ENCODE peak calls at places on chromosomes 2 and 18, in seven cellular contexts. P is Peyer's patch, L is NB4, G is mesendoderm, K is skeletal muscle cell, Z is kidney epithelial cell, F is left ventricle myocardium inferior. A is an unnamed sample.

GRCh38 chr2:145038041-145038525 is 518.2 kb upstream of the ZEB2 start:
- DNase-seq in P (no peak), L (no peak), G (no peak), K (no peak), Z (no peak), F (no peak), A (no peak)

GRCh38 chr2:23402205-23402740 is 17.3 kb downstream of the KLHL29 start:
- DNase-seq in P (peak), L (no peak), G (no peak), K (no peak), Z (no peak), F (no peak), A (no peak)

GRCh38 chr2:16105178-16105663 is 164.9 kb downstream of the MYCN start:
- DNase-seq in P (no peak), L (no peak), G (no peak), K (no peak), Z (no peak), F (no peak), A (no peak)

GRCh38 chr2:84532291-84532690 is 16.0 kb downstream of the DNAH6 start:
- DNase-seq in P (no peak), L (no peak), G (no peak), K (no peak), Z (no peak), F (no peak), A (no peak)

GRCh38 chr2:184596819-184597411 is 1.4 kb upstream of the ZNF804A start:
- DNase-seq in P (no peak), L (peak), G (peak), K (peak), Z (no peak), F (no peak), A (peak)

GRCh38 chr2:7792031-7792651 is 874.9 kb downstream of the RNF144A start:
- DNase-seq in P (no peak), L (no peak), G (no peak), K (no peak), Z (no peak), F (no peak), A (no peak)

GRCh38 chr2:174399171-174399570 is 3.6 kb downstream of the SCRN3 start:
- DNase-seq in P (no peak), L (no peak), G (no peak), K (no peak), Z (no peak), F (no peak), A (no peak)

GRCh38 chr2:36659218-36659617 is 37.3 kb upstream of the VIT start:
- DNase-seq in P (no peak), L (no peak), G (no peak), K (no peak), Z (no peak), F (no peak), A (no peak)

GRCh38 chr2:121367246-121367900 is 82.4 kb upstream of the TFCP2L1 start:
- DNase-seq in P (no peak), L (no peak), G (no peak), K (no peak), Z (no peak), F (no peak), A (no peak)

GRCh38 chr2:65212115-65212514 is 15.5 kb upstream of the ACTR2 start:
- DNase-seq in P (no peak), L (no peak), G (no peak), K (no peak), Z (no peak), F (no peak), A (no peak)

GRCh38 chr2:191311-192190 is 72.3 kb downstream of the SH3YL1 start:
- DNase-seq in P (no peak), L (peak), G (no peak), K (no peak), Z (no peak), F (no peak), A (no peak)

GRCh38 chr2:189221811-189222210 is 42.2 kb upstream of the COL5A2 start:
- DNase-seq in P (no peak), L (no peak), G (no peak), K (no peak), Z (no peak), F (no peak), A (no peak)

GRCh38 chr18:49921278-49922037 is 108.1 kb upstream of the ACAA2 start:
- DNase-seq in P (no peak), L (no peak), G (no peak), K (no peak), Z (no peak), F (no peak), A (no peak)

GRCh38 chr2:143397886-143398614 is 268.8 kb downstream of the ARHGAP15 start:
- DNase-seq in P (no peak), L (no peak), G (no peak), K (peak), Z (no peak), F (no peak), A (peak)

GRCh38 chr2:65576861-65577601 is 144.6 kb upstream of the SPRED2 start:
- DNase-seq in P (no peak), L (no peak), G (peak), K (peak), Z (peak), F (no peak), A (peak)

GRCh38 chr2:175363719-175364118 is 182.2 kb upstream of the ATP5MC3 start:
- DNase-seq in P (no peak), L (no peak), G (no peak), K (no peak), Z (no peak), F (no peak), A (no peak)

GRCh38 chr2:95158891-95159619 is 593 bp downstream of the ZNF514 start:
- DNase-seq in P (peak), L (peak), G (peak), K (no peak), Z (no peak), F (peak), A (no peak)

GRCh38 chr2:132651115-132652099 is 18.6 kb downstream of the LYPD1 start:
- DNase-seq in P (no peak), L (peak), G (peak), K (no peak), Z (no peak), F (no peak), A (no peak)

GRCh38 chr2:30512243-30512866 is 65.3 kb downstream of the LCLAT1 start:
- DNase-seq in P (no peak), L (no peak), G (peak), K (no peak), Z (no peak), F (no peak), A (no peak)

GRCh38 chr2:202339052-202339870 is 36.9 kb upstream of the BMPR2 start:
- DNase-seq in P (no peak), L (no peak), G (no peak), K (peak), Z (no peak), F (no peak), A (no peak)

GRCh38 chr2:41414486-41415230 is 633.2 kb upstream of the PKDCC start:
- DNase-seq in P (no peak), L (peak), G (peak), K (no peak), Z (no peak), F (no peak), A (no peak)

GRCh38 chr2:180048256-180048655 is 41.2 kb upstream of the CWC22 start:
- DNase-seq in P (no peak), L (no peak), G (no peak), K (peak), Z (no peak), F (no peak), A (no peak)

GRCh38 chr18:26640541-26640940 is 92.2 kb upstream of the KCTD1 start:
- DNase-seq in P (no peak), L (no peak), G (no peak), K (no peak), Z (no peak), F (no peak), A (no peak)

GRCh38 chr2:20916604-20917286 is 93.8 kb upstream of the LDAH start:
- DNase-seq in P (no peak), L (no peak), G (peak), K (no peak), Z (no peak), F (no peak), A (no peak)

GRCh38 chr2:60555066-60555793 is 1.8 kb upstream of the BCL11A start:
- DNase-seq in P (peak), L (peak), G (peak), K (no peak), Z (peak), F (peak), A (no peak)

DNA sequence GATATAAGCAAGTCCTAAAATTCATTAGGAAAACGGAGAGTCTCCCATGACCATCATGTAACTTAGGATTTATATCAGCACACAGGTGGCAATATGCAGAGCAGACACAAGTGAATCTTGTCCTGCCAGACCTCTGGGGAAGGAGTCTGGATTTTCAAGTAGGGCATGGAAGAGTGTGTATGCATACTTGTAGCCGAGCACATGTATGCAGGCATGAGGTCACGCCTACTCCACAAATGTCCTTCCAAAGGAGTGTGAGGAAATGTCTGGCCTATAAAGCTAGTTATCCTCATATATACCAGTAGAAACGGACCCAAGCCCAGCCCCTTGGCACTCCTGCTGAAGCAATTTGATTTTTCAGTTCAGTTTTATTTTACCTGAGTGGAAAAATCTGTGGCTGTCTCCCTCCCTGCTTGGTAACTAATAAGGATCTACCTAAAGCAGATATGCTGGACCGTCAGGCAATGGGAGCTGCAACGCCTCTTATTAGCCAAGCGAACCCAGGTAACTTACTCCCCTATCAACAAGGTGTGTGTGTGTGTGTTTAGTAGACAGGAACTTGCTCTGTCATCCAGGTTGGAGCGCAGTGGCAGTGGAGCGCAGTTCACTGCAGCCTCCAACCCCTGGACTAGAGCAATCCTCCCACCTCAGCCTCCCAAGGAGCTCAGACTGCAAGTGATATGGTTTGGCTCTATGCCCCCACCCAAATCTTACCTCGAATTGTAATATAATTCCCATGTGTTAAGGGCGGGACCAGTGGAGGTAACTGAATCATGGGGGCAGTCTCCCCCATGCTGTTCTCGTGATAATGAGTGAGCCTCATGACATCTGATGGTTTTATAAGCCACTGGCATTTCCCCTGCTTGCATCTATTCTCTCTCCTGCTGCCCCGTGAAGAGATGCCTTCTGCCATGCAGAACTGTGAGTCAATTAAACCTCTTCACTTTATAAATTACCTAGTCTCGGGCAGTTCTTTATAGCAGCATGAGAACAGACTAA is 2.8 kb downstream of the STAT1 start:
- DNase-seq in P (no peak), L (no peak), G (no peak), K (no peak), Z (no peak), F (no peak), A (no peak)
- H3K4me3 ChIP-seq in P (no peak), L (peak), G (no peak), K (no peak), Z (no peak), F (no peak), A (no peak)

GRCh38 chr2:126971481-126972271 is 73.0 kb downstream of the TEX51 start:
- DNase-seq in P (peak), L (peak), G (peak), K (no peak), Z (no peak), F (peak), A (peak)
- H3K4me3 ChIP-seq in P (peak), L (no peak), G (no peak), K (peak), Z (peak), F (peak), A (peak)

GRCh38 chr2:164028764-164029534 is 293.1 kb upstream of the FIGN start:
- DNase-seq in P (no peak), L (no peak), G (peak), K (peak), Z (peak), F (no peak), A (peak)
- H3K4me3 ChIP-seq in P (no peak), L (no peak), G (no peak), K (no peak), Z (no peak), F (no peak), A (no peak)

GRCh38 chr18:46484971-46485370 is 172.0 kb downstream of the LOXHD1 start:
- DNase-seq in P (no peak), L (no peak), G (peak), K (no peak), Z (no peak), F (no peak), A (no peak)
- H3K4me3 ChIP-seq in P (no peak), L (no peak), G (no peak), K (no peak), Z (no peak), F (peak), A (no peak)

GRCh38 chr2:241811209-241811951 is 2.4 kb downstream of the NEU4 start:
- DNase-seq in P (no peak), L (no peak), G (no peak), K (no peak), Z (no peak), F (peak), A (no peak)

GRCh38 chr2:241808051-241808450 is 942 bp upstream of the NEU4 start:
- DNase-seq in P (no peak), L (no peak), G (peak), K (peak), Z (no peak), F (peak), A (no peak)

GRCh38 chr2:241810304-241811208 is 1.6 kb downstream of the NEU4 start:
- DNase-seq in P (peak), L (no peak), G (no peak), K (no peak), Z (no peak), F (peak), A (no peak)

GRCh38 chr2:241809383-241810303 is 650 bp downstream of the NEU4 start:
- DNase-seq in P (no peak), L (no peak), G (no peak), K (no peak), Z (no peak), F (no peak), A (no peak)

DNA sequence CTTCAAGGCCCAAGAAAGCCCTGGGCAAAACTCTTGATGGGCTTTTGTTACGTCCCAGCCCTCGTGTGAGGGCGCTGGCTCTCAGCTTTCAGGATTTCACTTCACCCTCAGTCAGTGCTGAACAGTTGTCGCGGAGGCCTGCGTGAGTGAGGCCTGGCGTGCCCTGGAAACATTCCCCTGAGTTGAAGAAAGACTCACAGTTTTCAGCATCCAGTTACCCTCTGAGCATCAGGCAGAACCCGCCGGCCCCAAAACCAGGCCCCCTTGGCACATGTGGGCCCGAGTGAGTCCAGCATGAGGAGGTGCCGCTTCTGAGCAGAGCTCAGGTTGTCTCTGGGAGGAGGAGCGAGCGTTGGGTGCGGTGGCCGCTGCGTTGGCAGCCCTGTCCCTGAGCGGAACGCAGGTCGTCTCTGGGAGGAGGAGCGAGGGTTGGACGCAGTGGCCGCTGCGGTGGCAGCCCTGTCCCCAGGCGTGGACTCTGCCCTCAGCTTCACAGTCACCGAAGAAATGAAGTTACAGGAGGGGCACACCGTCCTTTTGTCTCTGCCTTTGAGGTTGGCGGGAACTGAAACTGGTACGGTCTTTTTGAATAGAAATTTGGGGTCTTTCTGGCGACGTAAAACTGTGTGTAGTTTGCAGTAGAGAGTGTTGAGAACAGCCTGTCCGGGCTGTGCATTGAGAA is at the start of gene NEU4:
- DNase-seq in P (peak), L (no peak), G (peak), K (no peak), Z (no peak), F (peak), A (no peak)
- H3K4me3 ChIP-seq in P (no peak), L (no peak), G (no peak), K (no peak), Z (no peak), F (no peak), A (no peak)

GRCh38 chr2:208501217-208501616 is 94.6 kb downstream of the PTH2R start:
- DNase-seq in P (peak), L (no peak), G (peak), K (no peak), Z (no peak), F (no peak), A (no peak)
- H3K4me3 ChIP-seq in P (no peak), L (no peak), G (no peak), K (no peak), Z (no peak), F (no peak), A (no peak)

GRCh38 chr2:130727286-130727924 is 1.5 kb upstream of the GPR148 start:
- DNase-seq in P (peak), L (peak), G (peak), K (peak), Z (peak), F (peak), A (no peak)
- H3K4me3 ChIP-seq in P (peak), L (peak), G (peak), K (peak), Z (peak), F (peak), A (peak)

DNA sequence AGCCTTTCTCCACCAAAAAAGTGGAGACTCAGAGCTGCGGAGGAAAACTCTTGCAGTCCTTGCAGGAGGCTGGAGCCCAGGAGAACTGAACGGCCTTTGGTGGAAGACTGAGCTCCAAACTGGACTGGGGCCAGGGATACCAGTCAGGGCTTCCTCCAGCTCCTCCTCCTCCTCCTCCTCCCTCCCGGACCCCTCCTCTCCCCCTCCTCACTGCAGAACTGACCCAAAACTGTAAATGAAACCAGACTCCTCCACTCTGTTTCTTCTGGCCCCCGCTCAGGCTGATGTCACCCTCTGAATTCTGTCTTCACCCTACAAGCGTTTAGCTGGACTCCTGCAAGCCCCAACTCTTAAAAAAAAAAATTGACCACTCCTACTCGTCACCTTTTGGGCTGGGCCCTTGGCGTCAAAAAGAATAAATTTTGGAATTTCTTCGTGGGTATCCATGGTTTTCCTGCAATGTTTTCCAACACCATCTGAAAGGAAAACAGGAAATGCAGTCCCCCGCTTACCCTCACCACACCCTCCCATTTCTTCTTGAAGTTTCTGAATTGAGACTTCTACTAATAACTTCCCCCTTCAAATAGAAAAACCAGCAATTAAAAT is at the start of gene COL6A3:
- DNase-seq in P (peak), L (no peak), G (no peak), K (peak), Z (no peak), F (peak), A (peak)
- H3K4me3 ChIP-seq in P (peak), L (no peak), G (no peak), K (peak), Z (peak), F (peak), A (peak)

DNA sequence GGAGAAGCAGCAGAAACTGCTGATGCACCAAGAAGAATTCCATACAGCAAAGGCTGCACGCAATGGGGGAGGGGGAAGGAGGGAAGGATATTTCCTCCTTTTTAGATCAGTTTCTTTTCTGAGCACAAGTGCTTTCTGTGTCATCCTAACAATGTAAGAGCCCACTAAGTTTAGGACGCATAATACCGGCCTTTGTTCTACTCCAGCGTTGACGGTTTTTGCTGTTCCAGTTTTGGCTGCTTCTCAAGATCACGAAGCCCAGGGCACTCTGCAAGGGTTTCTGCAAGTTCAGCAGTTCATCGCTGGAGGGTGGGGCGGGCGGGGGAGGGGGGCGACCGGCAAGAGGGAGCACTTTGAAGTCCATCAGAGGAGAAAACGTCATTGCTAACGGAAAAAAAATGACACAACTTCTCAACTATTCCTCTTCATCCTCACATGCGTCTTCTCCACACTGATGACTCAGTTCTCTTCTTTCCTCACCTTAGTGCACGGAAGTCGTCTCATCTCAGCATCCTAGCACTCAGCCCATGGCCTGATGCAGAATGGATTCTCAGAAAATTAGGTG is 8.7 kb downstream of the FAM178B start:
- DNase-seq in P (no peak), L (no peak), G (peak), K (no peak), Z (peak), F (no peak), A (no peak)
- H3K4me3 ChIP-seq in P (no peak), L (no peak), G (no peak), K (no peak), Z (no peak), F (peak), A (no peak)